ENCODE peak calls at places on chromosomes 3 and 15, in ten cellular contexts. U, M, F, E, N, J, S, Y, I and Q are unnamed samples.

GRCh38 chr3:57974796-57975388 is 33.3 kb upstream of the FLNB start:
- DNase-seq in U (peak; percentile 71), M (no peak), F (no peak), E (no peak), N (peak; percentile 91), J (no peak), S (peak; percentile 94), Y (no peak), I (no peak), Q (no peak)

GRCh38 chr15:89893696-89894450 is at the start of gene AP3S2:
- DNase-seq in U (peak; percentile 97), M (peak; percentile 95), F (peak; percentile 92), E (peak; percentile 91), N (peak; percentile 96), J (peak; percentile 95), S (peak; percentile 97), Y (peak; percentile 56), I (peak; percentile 53), Q (peak; percentile 91)

GRCh38 chr3:25229584-25229983 is 198.5 kb upstream of the RARB start:
- DNase-seq in U (no peak), M (no peak), F (no peak), E (no peak), N (no peak), J (no peak), S (no peak), Y (no peak), I (no peak), Q (no peak)

GRCh38 chr15:38190501-38190900 is 62.1 kb upstream of the SPRED1 start:
- DNase-seq in U (no peak), M (no peak), F (no peak), E (no peak), N (no peak), J (no peak), S (no peak), Y (no peak), I (no peak), Q (no peak)

GRCh38 chr3:123533554-123534159 is 51.2 kb downstream of the HACD2 start:
- DNase-seq in U (no peak), M (no peak), F (no peak), E (no peak), N (peak; percentile 18), J (no peak), S (no peak), Y (no peak), I (no peak), Q (no peak)

GRCh38 chr15:32843211-32843907 is 125.6 kb downstream of the GREM1 start:
- DNase-seq in U (no peak), M (no peak), F (no peak), E (no peak), N (no peak), J (no peak), S (peak; percentile 87), Y (no peak), I (no peak), Q (no peak)

GRCh38 chr3:57009367-57009766 is 51.1 kb upstream of the SPATA12 start:
- DNase-seq in U (no peak), M (no peak), F (no peak), E (no peak), N (peak; percentile 52), J (no peak), S (no peak), Y (no peak), I (no peak), Q (no peak)

GRCh38 chr15:64536244-64536836 is 76.0 kb downstream of the ZNF609 start:
- DNase-seq in U (no peak), M (no peak), F (no peak), E (no peak), N (peak; percentile 78), J (no peak), S (peak; percentile 85), Y (no peak), I (no peak), Q (no peak)

GRCh38 chr15:57442371-57442770 is 66.1 kb downstream of the CGNL1 start:
- DNase-seq in U (no peak), M (no peak), F (no peak), E (no peak), N (no peak), J (no peak), S (no peak), Y (no peak), I (no peak), Q (no peak)
- H3K4me3 ChIP-seq in U (no peak overlapping the region), M (no peak overlapping the region), F (no peak overlapping the region), E (no peak overlapping the region), N (no peak overlapping the region), J (no peak overlapping the region), S (no peak overlapping the region), Y (no peak overlapping the region), I (no peak overlapping the region), Q (no peak overlapping the region)

GRCh38 chr15:25768271-25768670 is 94.9 kb downstream of the ATP10A start:
- DNase-seq in U (no peak), M (no peak), F (no peak), E (no peak), N (no peak), J (no peak), S (no peak), Y (no peak), I (no peak), Q (no peak)
- H3K9me3 ChIP-seq in U (no peaks in the 10 kb centered on the region), M (no peaks in the 10 kb centered on the region), F (no peaks in the 10 kb centered on the region), E (no peaks in the 10 kb centered on the region), N (no peaks in the 10 kb centered on the region), J (no peaks in the 10 kb centered on the region), S (no peaks in the 10 kb centered on the region), Y (no peaks in the 10 kb centered on the region), I (no peaks in the 10 kb centered on the region), Q (no peaks in the 10 kb centered on the region)

GRCh38 chr3:15263120-15263519 is 57.1 kb downstream of the CAPN7 start:
- DNase-seq in U (no peak), M (no peak), F (no peak), E (no peak), N (no peak), J (no peak), S (no peak), Y (no peak), I (no peak), Q (no peak)

GRCh38 chr3:15265655-15266509 is 59.8 kb downstream of the CAPN7 start:
- DNase-seq in U (no peak), M (no peak), F (no peak), E (no peak), N (no peak), J (no peak), S (no peak), Y (no peak), I (no peak), Q (no peak)

GRCh38 chr3:15262021-15262420 is 56.0 kb downstream of the CAPN7 start:
- DNase-seq in U (no peak), M (no peak), F (no peak), E (no peak), N (no peak), J (peak; percentile 37), S (no peak), Y (no peak), I (no peak), Q (no peak)

GRCh38 chr3:15264486-15264885 is 58.4 kb downstream of the CAPN7 start:
- DNase-seq in U (no peak), M (no peak), F (no peak), E (no peak), N (no peak), J (no peak), S (no peak), Y (no peak), I (no peak), Q (no peak)

GRCh38 chr3:15263926-15264325 is 57.9 kb downstream of the CAPN7 start:
- DNase-seq in U (no peak), M (no peak), F (no peak), E (no peak), N (no peak), J (no peak), S (no peak), Y (no peak), I (no peak), Q (no peak)
- H3K27ac ChIP-seq in U (no peak overlapping the region), M (no peak overlapping the region), F (peak overlapping the region; percentile 4), E (peak overlapping the region; percentile 74), N (no peak overlapping the region), J (no peak overlapping the region), S (peak overlapping the region; percentile 3), Y (no peak overlapping the region), I (no peak overlapping the region), Q (no peak overlapping the region)

GRCh38 chr15:24857094-24857437 is 97.7 kb upstream of the SNRPN start:
- DNase-seq in U (no peak), M (no peak), F (no peak), E (no peak), N (peak; percentile 20), J (no peak), S (no peak), Y (no peak), I (no peak), Q (no peak)

GRCh38 chr15:24857777-24858176 is 97.0 kb upstream of the SNRPN start:
- DNase-seq in U (peak; percentile 67), M (no peak), F (no peak), E (no peak), N (peak; percentile 45), J (no peak), S (no peak), Y (no peak), I (no peak), Q (no peak)

GRCh38 chr15:24861014-24861690 is 93.6 kb upstream of the SNRPN start:
- DNase-seq in U (no peak), M (no peak), F (no peak), E (no peak), N (no peak), J (no peak), S (no peak), Y (no peak), I (no peak), Q (no peak)

GRCh38 chr15:24856397-24857093 is 98.2 kb upstream of the SNRPN start:
- DNase-seq in U (peak; percentile 96), M (peak; percentile 72), F (no peak), E (no peak), N (peak; percentile 81), J (no peak), S (no peak), Y (no peak), I (no peak), Q (no peak)

DNA sequence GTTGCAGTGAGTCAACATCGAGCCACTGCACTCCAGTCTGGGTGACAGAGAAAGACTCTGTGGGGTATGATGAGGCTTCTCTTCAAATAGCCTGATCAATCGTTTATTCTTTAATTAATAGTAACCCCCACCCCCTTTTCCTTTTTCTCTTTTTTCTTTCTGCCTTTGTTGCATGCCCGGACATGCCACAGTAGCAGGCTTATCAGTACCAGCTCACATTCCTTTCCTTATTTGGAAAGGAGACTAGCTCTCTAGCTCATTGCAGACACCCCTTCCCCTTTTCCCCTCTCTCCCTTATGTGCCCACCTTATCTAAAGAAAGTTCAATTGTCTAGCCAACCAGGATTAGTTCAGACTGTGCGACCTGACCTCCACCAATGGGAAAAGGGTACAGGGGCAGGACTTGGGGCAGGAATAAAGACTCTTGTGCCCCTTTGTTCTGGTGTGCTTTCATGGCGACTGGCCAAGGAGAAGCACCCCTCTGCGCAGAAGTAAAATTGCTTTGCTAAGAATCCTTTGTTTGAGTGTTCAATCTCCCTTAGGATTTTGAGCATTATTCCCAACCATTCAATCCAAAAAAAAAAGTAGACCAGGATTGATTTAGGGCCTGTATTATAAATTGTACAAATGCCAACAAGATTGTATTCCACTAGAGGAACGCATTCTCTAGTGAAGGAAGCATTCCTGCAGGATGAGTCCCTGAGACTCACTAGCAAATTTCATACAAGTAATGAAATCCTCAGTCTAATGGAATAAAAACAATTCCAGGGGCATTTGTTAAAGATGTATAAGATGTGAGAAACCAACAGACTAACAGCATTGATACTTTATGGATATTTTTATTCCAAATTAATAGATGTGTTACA is 95.8 kb upstream of the SNRPN start:
- DNase-seq in U (peak; percentile 82), M (no peak), F (no peak), E (no peak), N (peak; percentile 65), J (no peak), S (peak; percentile 11), Y (no peak), I (no peak), Q (no peak)
- H3K4me3 ChIP-seq in U (peak overlapping the region; percentile 83), M (peak overlapping the region; percentile 10), F (no peak overlapping the region), E (no peak overlapping the region), N (peak overlapping the region; percentile 4), J (no peak overlapping the region), S (no peak overlapping the region), Y (no peak overlapping the region), I (no peak overlapping the region), Q (no peak overlapping the region)